ENCODE peak calls at places on chromosomes 16 and 17, in six cellular contexts. One of them, this sample, is unnamed.

GRCh38 chr16:8887952-8888560 is 5.9 kb downstream of the LITAFD start:
- DNase-seq in mesenchymal stem cell: peak
- DNase-seq in prostate gland: peak
- DNase-seq in upper lobe of right lung: peak
- DNase-seq in HFF-Myc: no peak
- DNase-seq in ascending aorta: no peak
- DNase-seq in this sample: peak

GRCh38 chr17:42744283-42744805 is 496 bp downstream of the EZH1 start:
- DNase-seq in mesenchymal stem cell: peak
- DNase-seq in prostate gland: peak
- DNase-seq in upper lobe of right lung: peak
- DNase-seq in HFF-Myc: peak
- DNase-seq in ascending aorta: peak
- DNase-seq in this sample: peak

GRCh38 chr17:67615011-67615561 is 102.7 kb upstream of the NOL11 start:
- DNase-seq in mesenchymal stem cell: no peak
- DNase-seq in prostate gland: peak
- DNase-seq in upper lobe of right lung: no peak
- DNase-seq in HFF-Myc: no peak
- DNase-seq in ascending aorta: no peak
- DNase-seq in this sample: peak

GRCh38 chr17:48928876-48929811 is 15.5 kb downstream of the SNF8 start:
- DNase-seq in mesenchymal stem cell: no peak
- DNase-seq in prostate gland: no peak
- DNase-seq in upper lobe of right lung: no peak
- DNase-seq in HFF-Myc: no peak
- DNase-seq in ascending aorta: no peak
- DNase-seq in this sample: no peak

GRCh38 chr17:19020016-19020415 is 15.5 kb upstream of the FAM83G start:
- DNase-seq in mesenchymal stem cell: no peak
- DNase-seq in prostate gland: no peak
- DNase-seq in upper lobe of right lung: peak
- DNase-seq in HFF-Myc: no peak
- DNase-seq in ascending aorta: no peak
- DNase-seq in this sample: no peak

GRCh38 chr16:74825941-74826340 is 51.3 kb upstream of the FA2H start:
- DNase-seq in mesenchymal stem cell: no peak
- DNase-seq in prostate gland: no peak
- DNase-seq in upper lobe of right lung: no peak
- DNase-seq in HFF-Myc: no peak
- DNase-seq in ascending aorta: no peak
- DNase-seq in this sample: peak

GRCh38 chr17:47717261-47717697 is 15.8 kb upstream of the TBX21 start:
- DNase-seq in mesenchymal stem cell: no peak
- DNase-seq in prostate gland: no peak
- DNase-seq in upper lobe of right lung: no peak
- DNase-seq in HFF-Myc: no peak
- DNase-seq in ascending aorta: no peak
- DNase-seq in this sample: no peak

GRCh38 chr16:55376567-55377167 is 52.7 kb downstream of the IRX6 start:
- DNase-seq in mesenchymal stem cell: no peak
- DNase-seq in prostate gland: no peak
- DNase-seq in upper lobe of right lung: no peak
- DNase-seq in HFF-Myc: no peak
- DNase-seq in ascending aorta: no peak
- DNase-seq in this sample: no peak

GRCh38 chr16:17321824-17322223 is 148.9 kb downstream of the XYLT1 start:
- DNase-seq in mesenchymal stem cell: no peak
- DNase-seq in prostate gland: no peak
- DNase-seq in upper lobe of right lung: no peak
- DNase-seq in HFF-Myc: no peak
- DNase-seq in ascending aorta: no peak
- DNase-seq in this sample: no peak

GRCh38 chr16:30724641-30725464 is 23.4 kb upstream of the PHKG2 start:
- DNase-seq in mesenchymal stem cell: no peak
- DNase-seq in prostate gland: no peak
- DNase-seq in upper lobe of right lung: peak
- DNase-seq in HFF-Myc: no peak
- DNase-seq in ascending aorta: no peak
- DNase-seq in this sample: no peak

GRCh38 chr17:14037453-14037852 is 31.9 kb upstream of the COX10 start:
- DNase-seq in mesenchymal stem cell: no peak
- DNase-seq in prostate gland: no peak
- DNase-seq in upper lobe of right lung: no peak
- DNase-seq in HFF-Myc: no peak
- DNase-seq in ascending aorta: no peak
- DNase-seq in this sample: no peak

GRCh38 chr16:67027046-67027445 is 1.9 kb upstream of the CBFB start:
- DNase-seq in mesenchymal stem cell: no peak
- DNase-seq in prostate gland: no peak
- DNase-seq in upper lobe of right lung: peak
- DNase-seq in HFF-Myc: no peak
- DNase-seq in ascending aorta: peak
- DNase-seq in this sample: no peak

GRCh38 chr16:29899516-29900101 is at the start of gene SEZ6L2:
- DNase-seq in mesenchymal stem cell: peak
- DNase-seq in prostate gland: peak
- DNase-seq in upper lobe of right lung: peak
- DNase-seq in HFF-Myc: peak
- DNase-seq in ascending aorta: no peak
- DNase-seq in this sample: peak

GRCh38 chr17:64777413-64778101 is 115.5 kb upstream of the SMURF2 start:
- DNase-seq in mesenchymal stem cell: no peak
- DNase-seq in prostate gland: no peak
- DNase-seq in upper lobe of right lung: peak
- DNase-seq in HFF-Myc: no peak
- DNase-seq in ascending aorta: peak
- DNase-seq in this sample: no peak

DNA sequence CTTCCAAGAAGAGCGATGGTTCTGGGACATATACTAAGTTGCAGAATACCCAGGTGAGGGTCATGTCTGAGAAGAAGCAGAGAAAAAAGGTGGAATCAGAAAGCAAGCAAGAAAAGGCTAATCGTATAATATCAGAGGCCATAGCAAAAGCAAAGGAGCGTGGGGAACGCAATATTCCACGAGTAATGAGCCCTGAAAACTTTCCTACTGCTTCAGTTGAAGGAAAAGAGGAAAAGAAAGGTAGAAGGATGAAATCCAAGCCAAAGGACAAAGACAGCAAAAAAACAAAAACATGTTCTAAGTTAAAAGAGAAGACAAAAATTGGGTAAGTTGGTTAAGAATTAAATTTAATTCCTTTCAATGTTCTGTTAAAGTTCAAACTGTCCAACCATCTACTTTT is 154.7 kb downstream of the CHD9 start:
- DNase-seq in mesenchymal stem cell: no peak
- DNase-seq in prostate gland: no peak
- DNase-seq in upper lobe of right lung: no peak
- DNase-seq in HFF-Myc: no peak
- DNase-seq in ascending aorta: no peak
- DNase-seq in this sample: no peak
- H3K4me3 ChIP-seq in mesenchymal stem cell: peak
- H3K4me3 ChIP-seq in prostate gland: peak
- H3K4me3 ChIP-seq in upper lobe of right lung: peak
- H3K4me3 ChIP-seq in HFF-Myc: peak
- H3K4me3 ChIP-seq in ascending aorta: peak
- H3K4me3 ChIP-seq in this sample: peak

DNA sequence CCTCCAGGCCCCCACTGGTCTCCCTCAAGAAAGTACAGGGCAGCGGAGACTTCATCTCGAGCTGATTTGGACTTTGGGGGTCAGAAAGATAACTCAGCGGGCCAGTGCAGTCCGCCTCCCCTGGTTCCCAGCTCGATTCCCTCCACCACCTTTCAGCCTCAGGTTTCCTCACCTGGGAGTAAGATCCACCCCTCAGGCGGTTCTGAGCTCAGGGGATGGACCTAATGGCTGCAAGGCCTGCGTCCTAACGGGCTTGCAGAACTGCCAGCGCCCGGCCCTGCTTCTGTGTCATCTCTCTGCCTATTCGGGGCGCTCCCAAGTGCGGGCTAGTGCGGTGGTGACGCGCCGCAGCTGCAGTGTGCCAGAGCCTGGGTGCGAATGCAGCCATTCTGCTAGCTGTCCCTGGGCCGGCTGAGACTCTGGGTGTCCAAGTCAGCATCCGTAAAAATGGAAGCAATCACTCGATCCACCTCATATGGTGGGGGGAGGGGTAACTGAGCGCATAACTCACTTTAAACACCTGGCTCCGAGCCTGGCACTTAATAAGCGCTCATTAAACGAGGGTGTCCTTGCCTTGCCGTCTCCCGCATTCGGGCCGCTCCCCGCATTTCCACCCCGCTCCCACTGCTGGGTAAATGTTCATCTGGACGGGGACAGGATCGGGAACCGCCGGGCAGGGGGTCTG is 129.6 kb upstream of the LHX1 start:
- DNase-seq in mesenchymal stem cell: no peak
- DNase-seq in prostate gland: no peak
- DNase-seq in upper lobe of right lung: no peak
- DNase-seq in HFF-Myc: no peak
- DNase-seq in ascending aorta: no peak
- DNase-seq in this sample: no peak
- H3K4me3 ChIP-seq in mesenchymal stem cell: no peak
- H3K4me3 ChIP-seq in prostate gland: no peak
- H3K4me3 ChIP-seq in upper lobe of right lung: no peak
- H3K4me3 ChIP-seq in HFF-Myc: no peak
- H3K4me3 ChIP-seq in ascending aorta: no peak
- H3K4me3 ChIP-seq in this sample: no peak

DNA sequence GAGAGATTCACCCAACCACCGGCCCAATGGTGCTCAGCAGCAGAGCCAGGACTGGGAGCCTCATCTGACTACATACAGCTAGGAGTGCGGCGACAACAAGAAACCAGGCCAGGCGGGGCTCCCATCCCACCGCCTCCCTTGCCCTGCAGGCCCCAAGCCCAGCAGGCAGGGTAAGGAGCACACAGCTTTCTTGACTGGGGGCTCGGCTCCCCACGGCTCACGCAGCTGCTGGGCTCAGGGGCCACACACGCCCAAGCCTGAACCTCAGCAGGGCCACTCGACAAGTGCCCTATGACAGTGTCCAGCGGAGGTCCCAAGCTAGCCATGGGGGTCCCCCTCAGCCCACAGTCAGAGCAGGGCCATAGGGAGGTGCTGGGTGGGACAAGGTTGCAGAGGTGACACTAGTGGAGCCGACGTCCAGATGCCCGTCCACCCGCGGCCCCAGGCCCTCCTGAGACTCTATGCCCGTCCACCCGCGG is 13.7 kb downstream of the PIEZO1 start:
- DNase-seq in mesenchymal stem cell: no peak
- DNase-seq in prostate gland: no peak
- DNase-seq in upper lobe of right lung: no peak
- DNase-seq in HFF-Myc: no peak
- DNase-seq in ascending aorta: no peak
- DNase-seq in this sample: no peak
- H3K4me3 ChIP-seq in mesenchymal stem cell: no peak
- H3K4me3 ChIP-seq in prostate gland: no peak
- H3K4me3 ChIP-seq in upper lobe of right lung: peak
- H3K4me3 ChIP-seq in HFF-Myc: no peak
- H3K4me3 ChIP-seq in ascending aorta: no peak
- H3K4me3 ChIP-seq in this sample: no peak

GRCh38 chr17:21511368-21512195 is 135.4 kb downstream of the KCNJ12 start:
- DNase-seq in mesenchymal stem cell: peak
- DNase-seq in prostate gland: peak
- DNase-seq in upper lobe of right lung: peak
- DNase-seq in HFF-Myc: peak
- DNase-seq in ascending aorta: peak
- DNase-seq in this sample: peak
- H3K4me3 ChIP-seq in mesenchymal stem cell: peak
- H3K4me3 ChIP-seq in prostate gland: peak
- H3K4me3 ChIP-seq in upper lobe of right lung: peak
- H3K4me3 ChIP-seq in HFF-Myc: peak
- H3K4me3 ChIP-seq in ascending aorta: peak
- H3K4me3 ChIP-seq in this sample: peak

GRCh38 chr17:58333396-58334207 is 5.0 kb upstream of the TSPOAP1 start:
- DNase-seq in mesenchymal stem cell: no peak
- DNase-seq in prostate gland: no peak
- DNase-seq in upper lobe of right lung: peak
- DNase-seq in HFF-Myc: no peak
- DNase-seq in ascending aorta: no peak
- DNase-seq in this sample: no peak
- H3K4me3 ChIP-seq in mesenchymal stem cell: no peak
- H3K4me3 ChIP-seq in prostate gland: no peak
- H3K4me3 ChIP-seq in upper lobe of right lung: peak
- H3K4me3 ChIP-seq in HFF-Myc: no peak
- H3K4me3 ChIP-seq in ascending aorta: peak
- H3K4me3 ChIP-seq in this sample: no peak

DNA sequence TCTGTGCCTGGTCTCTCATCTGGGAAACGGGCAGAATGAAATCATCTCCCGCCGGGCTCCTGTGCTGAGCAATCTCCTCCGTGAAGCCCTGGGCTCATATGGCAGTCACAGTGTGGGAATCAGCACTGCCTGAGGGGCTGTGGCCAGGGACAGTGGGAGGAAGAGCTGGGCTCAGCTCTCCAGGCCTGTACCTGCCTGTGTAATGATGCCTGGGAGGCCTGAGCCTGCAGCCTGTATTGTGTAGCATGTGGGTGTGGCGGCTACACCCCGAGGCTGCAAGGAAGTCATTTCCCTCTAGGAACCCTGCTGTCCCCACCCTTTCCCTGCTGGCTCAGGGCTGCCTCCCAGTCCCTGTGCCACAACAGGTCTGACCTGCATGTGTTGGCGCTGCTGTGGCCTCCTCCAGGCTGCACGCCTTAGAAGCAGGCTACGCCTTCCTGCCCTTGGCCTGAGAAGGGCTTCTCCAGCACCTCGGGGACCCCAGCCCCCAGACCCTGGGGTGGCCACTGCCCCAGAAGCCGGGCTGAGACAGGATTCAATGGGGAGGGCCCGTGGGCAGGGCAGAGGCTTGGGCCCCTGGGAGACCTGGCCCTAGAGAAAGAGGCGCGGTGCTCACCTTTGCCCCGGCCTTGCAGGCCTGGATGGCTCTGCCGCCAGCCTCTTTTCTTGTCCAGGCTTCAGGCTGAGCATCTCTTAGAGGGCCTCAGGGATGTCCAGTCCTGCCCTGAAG is 2.1 kb downstream of the ITGB4 start:
- DNase-seq in mesenchymal stem cell: no peak
- DNase-seq in prostate gland: peak
- DNase-seq in upper lobe of right lung: no peak
- DNase-seq in HFF-Myc: no peak
- DNase-seq in ascending aorta: no peak
- DNase-seq in this sample: peak
- H3K4me3 ChIP-seq in mesenchymal stem cell: no peak
- H3K4me3 ChIP-seq in prostate gland: peak
- H3K4me3 ChIP-seq in upper lobe of right lung: peak
- H3K4me3 ChIP-seq in HFF-Myc: no peak
- H3K4me3 ChIP-seq in ascending aorta: no peak
- H3K4me3 ChIP-seq in this sample: peak

DNA sequence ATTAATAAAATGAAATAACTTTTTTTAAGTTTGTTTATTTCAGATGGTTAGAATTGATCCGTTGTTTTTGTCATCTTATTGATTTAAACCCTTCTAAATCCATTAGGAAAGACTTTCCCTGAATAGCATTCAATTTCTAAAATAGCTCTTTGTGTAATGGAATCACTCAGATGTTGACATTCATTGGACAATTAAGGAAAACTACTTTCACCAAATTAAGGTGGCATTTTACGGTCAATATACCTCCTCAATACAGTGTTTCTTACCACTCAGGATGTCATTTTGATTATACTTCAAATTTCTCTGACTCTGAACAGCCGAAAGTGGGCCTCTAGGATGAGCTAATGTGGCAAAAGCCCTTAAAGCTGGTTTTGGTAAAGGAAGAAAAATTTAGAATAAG is 1.8 kb downstream of the ARL6IP1 start:
- DNase-seq in mesenchymal stem cell: no peak
- DNase-seq in prostate gland: no peak
- DNase-seq in upper lobe of right lung: no peak
- DNase-seq in HFF-Myc: no peak
- DNase-seq in ascending aorta: no peak
- DNase-seq in this sample: no peak
- H3K4me3 ChIP-seq in mesenchymal stem cell: peak
- H3K4me3 ChIP-seq in prostate gland: no peak
- H3K4me3 ChIP-seq in upper lobe of right lung: peak
- H3K4me3 ChIP-seq in HFF-Myc: peak
- H3K4me3 ChIP-seq in ascending aorta: peak
- H3K4me3 ChIP-seq in this sample: peak